ENCODE peak calls at places on chromosome 15, in five cellular contexts. One of them, this sample, is unnamed.
A peak's percentile ranks its signal among the peaks of the same experiment; 100 is the strongest.

GRCh38 chr15:63034568-63034967 is 8.0 kb upstream of the TPM1 start:
- DNase-seq in gastrocnemius medialis: no peak
- DNase-seq in IMR-90: no peak
- DNase-seq in GM23338: no peak
- DNase-seq in H9: no peak
- DNase-seq in this sample: no peak

GRCh38 chr15:95405447-95405846 is 925.1 kb upstream of the NR2F2 start:
- DNase-seq in gastrocnemius medialis: no peak
- DNase-seq in IMR-90: peak; percentile 62
- DNase-seq in GM23338: no peak
- DNase-seq in H9: no peak
- DNase-seq in this sample: no peak

GRCh38 chr15:35966781-35967180 is 420.8 kb upstream of the DPH6 start:
- DNase-seq in gastrocnemius medialis: no peak
- DNase-seq in IMR-90: no peak
- DNase-seq in GM23338: no peak
- DNase-seq in H9: no peak
- DNase-seq in this sample: no peak

GRCh38 chr15:42921049-42921731 is 612 bp upstream of the TTBK2 start:
- DNase-seq in gastrocnemius medialis: peak; percentile 4
- DNase-seq in IMR-90: peak; percentile 8
- DNase-seq in GM23338: peak; percentile 44
- DNase-seq in H9: no peak
- DNase-seq in this sample: no peak

GRCh38 chr15:55991841-55992768 is 1.3 kb downstream of the NEDD4 start:
- DNase-seq in gastrocnemius medialis: no peak
- DNase-seq in IMR-90: no peak
- DNase-seq in GM23338: no peak
- DNase-seq in H9: no peak
- DNase-seq in this sample: no peak

GRCh38 chr15:50028323-50028722 is 90.7 kb downstream of the ATP8B4 start:
- DNase-seq in gastrocnemius medialis: no peak
- DNase-seq in IMR-90: no peak
- DNase-seq in GM23338: no peak
- DNase-seq in H9: no peak
- DNase-seq in this sample: no peak

GRCh38 chr15:44719293-44719999 is 8.1 kb downstream of the B2M start:
- DNase-seq in gastrocnemius medialis: no peak
- DNase-seq in IMR-90: peak; percentile 69
- DNase-seq in GM23338: peak; percentile 33
- DNase-seq in H9: no peak
- DNase-seq in this sample: no peak

GRCh38 chr15:88120021-88120420 is 136.5 kb downstream of the NTRK3 start:
- DNase-seq in gastrocnemius medialis: no peak
- DNase-seq in IMR-90: no peak
- DNase-seq in GM23338: no peak
- DNase-seq in H9: no peak
- DNase-seq in this sample: no peak

GRCh38 chr15:41640985-41641384 is 19.2 kb upstream of the MGA start:
- DNase-seq in gastrocnemius medialis: no peak
- DNase-seq in IMR-90: no peak
- DNase-seq in GM23338: no peak
- DNase-seq in H9: no peak
- DNase-seq in this sample: no peak

GRCh38 chr15:42090375-42090774 is 4.0 kb downstream of the PLA2G4D start:
- DNase-seq in gastrocnemius medialis: no peak
- DNase-seq in IMR-90: no peak
- DNase-seq in GM23338: no peak
- DNase-seq in H9: no peak
- DNase-seq in this sample: no peak

DNA sequence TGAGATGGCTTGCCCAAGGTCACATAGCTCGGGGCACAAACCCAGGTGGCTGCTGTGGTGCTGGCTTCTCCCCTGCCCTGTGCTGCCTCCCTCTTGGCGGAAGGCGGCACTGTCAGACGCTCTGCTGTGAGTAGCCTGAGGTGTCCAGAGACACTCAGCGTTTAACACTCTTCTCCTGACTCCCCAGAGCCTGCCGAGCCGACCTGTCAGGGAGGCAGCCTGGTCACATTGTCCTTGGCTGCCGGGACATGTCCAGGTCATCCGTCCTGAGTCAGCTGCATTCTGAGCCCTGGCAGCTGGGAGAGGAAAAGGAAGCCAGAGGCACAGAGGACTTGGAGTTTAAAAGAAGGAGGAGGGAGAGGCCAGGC is 4.7 kb downstream of the LMAN1L start:
- DNase-seq in gastrocnemius medialis: peak; percentile 80
- DNase-seq in IMR-90: peak; percentile 16
- DNase-seq in GM23338: no peak
- DNase-seq in H9: peak; percentile 67
- DNase-seq in this sample: no peak
- TF ChIP-seq CTCF in gastrocnemius medialis: peak; percentile 8
- TF ChIP-seq CTCF in IMR-90: peak; percentile 27
- TF ChIP-seq CTCF in GM23338: no peak
- TF ChIP-seq CTCF in H9: peak; percentile 38
- TF ChIP-seq CTCF in this sample: no peak

GRCh38 chr15:73902121-73903020 is 23.9 kb upstream of the LOXL1 start:
- DNase-seq in gastrocnemius medialis: no peak
- DNase-seq in IMR-90: no peak
- DNase-seq in GM23338: no peak
- DNase-seq in H9: no peak
- DNase-seq in this sample: no peak

GRCh38 chr15:73901126-73901810 is 25.0 kb upstream of the LOXL1 start:
- DNase-seq in gastrocnemius medialis: no peak
- DNase-seq in IMR-90: no peak
- DNase-seq in GM23338: no peak
- DNase-seq in H9: no peak
- DNase-seq in this sample: no peak

GRCh38 chr15:73899197-73900128 is 26.1 kb downstream of the TBC1D21 start:
- DNase-seq in gastrocnemius medialis: no peak
- DNase-seq in IMR-90: peak; percentile 16
- DNase-seq in GM23338: peak; percentile 54
- DNase-seq in H9: peak; percentile 60
- DNase-seq in this sample: no peak

GRCh38 chr15:73897441-73898261 is 24.3 kb downstream of the TBC1D21 start:
- DNase-seq in gastrocnemius medialis: no peak
- DNase-seq in IMR-90: peak; percentile 96
- DNase-seq in GM23338: peak; percentile 81
- DNase-seq in H9: peak; percentile 85
- DNase-seq in this sample: peak; percentile 75

GRCh38 chr15:73900129-73900712 is 26.0 kb upstream of the LOXL1 start:
- DNase-seq in gastrocnemius medialis: no peak
- DNase-seq in IMR-90: peak; percentile 17
- DNase-seq in GM23338: no peak
- DNase-seq in H9: no peak
- DNase-seq in this sample: no peak
- H3K27ac ChIP-seq in gastrocnemius medialis: no peak overlapping the region
- H3K27ac ChIP-seq in IMR-90: no peak overlapping the region
- H3K27ac ChIP-seq in GM23338: no peak overlapping the region
- H3K27ac ChIP-seq in H9: no peak overlapping the region
- H3K27ac ChIP-seq in this sample: peak overlapping the region; percentile 60

DNA sequence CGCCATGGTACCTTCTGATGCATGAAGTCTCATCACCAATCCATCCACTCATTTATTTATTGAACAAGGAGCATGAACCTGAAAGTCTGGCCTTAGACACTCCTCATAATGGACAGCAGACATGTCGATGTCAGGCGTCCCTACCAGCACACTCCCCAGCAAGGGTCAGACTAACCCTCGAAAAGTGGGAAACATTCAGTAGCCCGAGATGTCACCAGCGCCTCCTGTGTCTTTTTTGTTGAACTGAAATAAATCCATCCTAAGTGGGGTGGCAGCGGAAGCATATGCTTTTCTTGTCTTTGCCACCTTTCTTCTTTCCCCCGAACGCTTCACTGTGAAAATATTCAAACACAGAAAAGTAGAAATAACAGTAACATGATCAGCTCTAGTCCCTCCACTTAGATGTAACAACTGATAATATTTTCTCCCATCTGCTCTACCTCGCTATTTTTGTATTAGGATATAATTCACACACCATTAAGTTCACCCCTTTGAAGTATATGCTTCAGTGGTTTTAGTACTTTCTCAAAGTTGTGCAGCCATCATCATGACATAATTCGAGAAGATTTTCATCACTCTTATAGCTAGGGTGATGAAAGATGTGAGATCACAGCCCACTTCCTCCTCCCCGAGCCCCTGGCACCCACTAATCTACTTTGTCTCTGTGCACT is 121.6 kb downstream of the ADAMTS17 start:
- DNase-seq in gastrocnemius medialis: no peak
- DNase-seq in IMR-90: no peak
- DNase-seq in GM23338: peak; percentile 54
- DNase-seq in H9: no peak
- DNase-seq in this sample: no peak
- H3K4me1 ChIP-seq in gastrocnemius medialis: peaks cover 8% of the 10 kb centered on the region
- H3K4me1 ChIP-seq in IMR-90: no peaks in the 10 kb centered on the region
- H3K4me1 ChIP-seq in GM23338: no peaks in the 10 kb centered on the region
- H3K4me1 ChIP-seq in H9: no peaks in the 10 kb centered on the region
- H3K4me1 ChIP-seq in this sample: peaks cover 3% of the 10 kb centered on the region

DNA sequence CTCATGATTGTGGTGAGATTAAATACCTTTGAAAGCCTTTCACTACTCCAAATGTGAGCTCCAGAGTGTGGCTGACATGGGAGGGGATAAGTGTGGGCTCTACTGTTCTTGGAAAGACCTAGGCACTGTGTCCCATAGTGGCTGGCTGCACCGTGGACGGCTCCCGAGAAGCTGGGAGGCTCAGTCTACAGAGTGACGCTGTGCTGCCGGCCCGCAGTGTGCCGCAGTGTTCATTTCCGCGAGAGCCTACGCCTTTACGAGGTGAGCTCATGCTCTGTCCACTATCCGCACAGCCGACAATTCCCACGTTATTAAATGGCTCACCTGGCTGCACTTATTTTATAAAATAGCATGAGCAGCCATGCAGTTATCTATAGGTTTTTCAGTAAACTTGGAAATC is 66.9 kb downstream of the MTHFS start:
- DNase-seq in gastrocnemius medialis: no peak
- DNase-seq in IMR-90: no peak
- DNase-seq in GM23338: no peak
- DNase-seq in H9: no peak
- DNase-seq in this sample: no peak
- TF ChIP-seq CTCF in gastrocnemius medialis: no peak
- TF ChIP-seq CTCF in IMR-90: no peak
- TF ChIP-seq CTCF in GM23338: no peak
- TF ChIP-seq CTCF in H9: no peak
- TF ChIP-seq CTCF in this sample: no peak

GRCh38 chr15:94021621-94022320 is 209.6 kb upstream of the MCTP2 start:
- DNase-seq in gastrocnemius medialis: no peak
- DNase-seq in IMR-90: no peak
- DNase-seq in GM23338: no peak
- DNase-seq in H9: no peak
- DNase-seq in this sample: no peak
- H3K27ac ChIP-seq in gastrocnemius medialis: no peak overlapping the region
- H3K27ac ChIP-seq in IMR-90: no peak overlapping the region
- H3K27ac ChIP-seq in GM23338: no peak overlapping the region
- H3K27ac ChIP-seq in H9: no peak overlapping the region
- H3K27ac ChIP-seq in this sample: no peak overlapping the region

DNA sequence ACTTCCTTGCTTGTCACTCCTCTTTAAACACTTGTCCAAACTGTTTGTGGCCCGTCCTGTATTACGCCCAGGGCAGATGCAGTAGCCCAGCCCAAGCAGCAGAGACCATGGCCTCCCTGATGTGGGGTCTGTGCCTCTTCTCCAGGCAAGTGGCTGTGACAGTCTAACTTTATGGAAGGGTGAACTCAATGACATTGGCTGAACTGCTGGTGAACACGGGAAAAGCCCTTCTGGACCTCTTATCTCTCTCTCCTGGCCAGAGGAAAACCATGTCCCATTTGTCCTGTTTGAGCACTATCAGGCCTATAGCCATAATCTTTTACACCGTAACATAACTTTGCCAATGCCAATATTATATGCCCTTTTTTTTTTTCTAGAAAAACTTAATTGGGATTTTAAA is 67.6 kb downstream of the SMAD3 start:
- DNase-seq in gastrocnemius medialis: no peak
- DNase-seq in IMR-90: no peak
- DNase-seq in GM23338: no peak
- DNase-seq in H9: no peak
- DNase-seq in this sample: no peak
- H3K4me1 ChIP-seq in gastrocnemius medialis: peaks cover 99% of the 10 kb centered on the region
- H3K4me1 ChIP-seq in IMR-90: peaks cover 71% of the 10 kb centered on the region
- H3K4me1 ChIP-seq in GM23338: peaks cover 25% of the 10 kb centered on the region
- H3K4me1 ChIP-seq in H9: peaks cover 4% of the 10 kb centered on the region
- H3K4me1 ChIP-seq in this sample: peaks cover 9% of the 10 kb centered on the region

DNA sequence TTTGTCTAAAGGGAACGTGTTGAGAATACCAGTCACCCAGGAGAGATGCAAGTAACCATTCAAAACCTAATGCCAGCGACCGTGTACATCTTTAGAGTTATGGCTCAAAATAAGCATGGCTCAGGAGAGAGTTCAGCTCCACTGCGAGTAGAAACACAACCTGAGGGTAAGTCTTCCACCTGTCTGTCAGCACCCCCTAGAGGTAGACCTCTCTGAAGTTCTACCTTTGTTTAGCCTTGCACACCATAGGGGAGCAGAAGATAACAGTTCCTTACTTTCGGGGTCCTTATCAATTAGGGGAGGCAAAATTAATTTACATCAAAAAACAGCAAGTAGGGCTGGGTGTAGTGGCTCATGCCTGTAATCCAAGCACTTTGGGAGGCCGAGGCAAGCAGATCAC is 124.4 kb downstream of the HCN4 start:
- DNase-seq in gastrocnemius medialis: no peak
- DNase-seq in IMR-90: no peak
- DNase-seq in GM23338: peak; percentile 76
- DNase-seq in H9: peak; percentile 37
- DNase-seq in this sample: no peak
- TF ChIP-seq CTCF in gastrocnemius medialis: no peak
- TF ChIP-seq CTCF in IMR-90: no peak
- TF ChIP-seq CTCF in GM23338: peak; percentile 68
- TF ChIP-seq CTCF in H9: peak; percentile 69
- TF ChIP-seq CTCF in this sample: no peak

GRCh38 chr15:57897870-57898269 is 167.6 kb downstream of the ALDH1A2 start:
- DNase-seq in gastrocnemius medialis: no peak
- DNase-seq in IMR-90: no peak
- DNase-seq in GM23338: no peak
- DNase-seq in H9: no peak
- DNase-seq in this sample: no peak

GRCh38 chr15:57903626-57904025 is 161.9 kb downstream of the ALDH1A2 start:
- DNase-seq in gastrocnemius medialis: no peak
- DNase-seq in IMR-90: no peak
- DNase-seq in GM23338: no peak
- DNase-seq in H9: no peak
- DNase-seq in this sample: no peak

GRCh38 chr15:57902155-57902554 is 163.4 kb downstream of the ALDH1A2 start:
- DNase-seq in gastrocnemius medialis: no peak
- DNase-seq in IMR-90: no peak
- DNase-seq in GM23338: no peak
- DNase-seq in H9: no peak
- DNase-seq in this sample: no peak
- H3K27ac ChIP-seq in gastrocnemius medialis: no peak overlapping the region
- H3K27ac ChIP-seq in IMR-90: no peak overlapping the region
- H3K27ac ChIP-seq in GM23338: no peak overlapping the region
- H3K27ac ChIP-seq in H9: no peak overlapping the region
- H3K27ac ChIP-seq in this sample: no peak overlapping the region